ENCODE peak calls at places on chromosome 1, in eight cellular contexts. V, H, Q, Y, M, L, E and P are unnamed samples.

GRCh38 chr1:237181731-237182317 is 139.8 kb downstream of the RYR2 start:
- DNase-seq in H (no peak), L (no peak), Q (no peak), Y (no peak), M (no peak), E (no peak), V (no peak), P (no peak)

GRCh38 chr1:203326830-203327683 is 21.7 kb downstream of the BTG2 start:
- DNase-seq in H (peak; percentile 94), E (peak; percentile 90), Y (peak; percentile 85), V (peak; percentile 91), L (peak; percentile 96), Q (peak; percentile 85), M (peak; percentile 56), P (peak; percentile 96)

GRCh38 chr1:209618756-209619420 is 33.3 kb downstream of the LAMB3 start:
- DNase-seq in M (peak; percentile 8), L (peak; percentile 30), H (no peak), Y (no peak), Q (no peak), E (no peak), V (no peak), P (no peak)

GRCh38 chr1:165010418-165011055 is 346.0 kb downstream of the LMX1A start:
- DNase-seq in V (no peak), H (no peak), Q (no peak), E (no peak), Y (no peak), L (no peak), M (no peak), P (no peak)

GRCh38 chr1:246106342-246106763 is 400.7 kb downstream of the SMYD3 start:
- DNase-seq in E (no peak), Y (no peak), L (no peak), H (no peak), M (no peak), V (no peak), Q (no peak), P (no peak)

GRCh38 chr1:173475564-173476196 is 1.5 kb upstream of the PRDX6 start:
- DNase-seq in Q (no peak), L (peak; percentile 58), M (peak; percentile 32), E (no peak), Y (peak; percentile 75), H (no peak), V (peak; percentile 16), P (peak; percentile 56)

GRCh38 chr1:212346586-212346985 is 61.4 kb downstream of the PPP2R5A start:
- DNase-seq in E (no peak), H (no peak), M (no peak), V (no peak), Y (no peak), L (no peak), Q (no peak), P (no peak)

GRCh38 chr1:100724281-100724680 is 4.7 kb downstream of the VCAM1 start:
- DNase-seq in E (no peak), H (no peak), Q (no peak), L (no peak), V (no peak), Y (no peak), M (no peak), P (no peak)

GRCh38 chr1:220776254-220776653 is 10.5 kb upstream of the MTARC1 start:
- DNase-seq in M (no peak), E (no peak), Q (no peak), Y (no peak), L (no peak), V (no peak), H (no peak), P (no peak)

GRCh38 chr1:244171241-244171985 is 120.3 kb downstream of the ZBTB18 start:
- DNase-seq in Y (no peak), L (peak; percentile 89), V (no peak), Q (peak; percentile 51), M (no peak), E (no peak), H (no peak), P (no peak)